ENCODE peak calls at places on chromosomes 2 and 18, in six cellular contexts. K, V, E, Q, W and D are unnamed samples.

GRCh38 chr2:216017365-216017764 is 4.0 kb upstream of the MREG start:
- DNase-seq in K (no peak), Q (no peak), E (no peak), W (peak), V (no peak), D (no peak)

GRCh38 chr18:61352611-61353010 is 19.4 kb downstream of the CDH20 start:
- DNase-seq in K (no peak), Q (no peak), V (no peak), E (no peak), W (no peak), D (no peak)

GRCh38 chr18:34223893-34224422 is 755 bp downstream of the NOL4 start:
- DNase-seq in Q (no peak), V (no peak), K (no peak), E (no peak), W (peak), D (no peak)

GRCh38 chr2:188984680-188985079 is 10.5 kb downstream of the COL3A1 start:
- DNase-seq in K (peak), W (no peak), E (no peak), Q (no peak), V (no peak), D (peak)

GRCh38 chr2:113981404-113982134 is 91.7 kb downstream of the ACTR3 start:
- DNase-seq in K (no peak), E (no peak), V (no peak), Q (no peak), W (no peak), D (no peak)

GRCh38 chr2:20223345-20224190 is 1.4 kb downstream of the SDC1 start:
- DNase-seq in K (no peak), Q (no peak), V (peak), W (no peak), E (no peak), D (peak)

GRCh38 chr2:130756721-130757195 is 1.4 kb downstream of the AMER3 start:
- DNase-seq in Q (no peak), V (no peak), W (peak), E (no peak), K (no peak), D (no peak)

GRCh38 chr2:100983201-100983600 is 18.9 kb upstream of the RPL31 start:
- DNase-seq in V (no peak), K (no peak), Q (no peak), W (no peak), E (no peak), D (no peak)

GRCh38 chr18:58768293-58768974 is 96.2 kb upstream of the ZNF532 start:
- DNase-seq in E (peak), K (no peak), W (peak), Q (peak), V (peak), D (peak)

GRCh38 chr2:101900375-101900774 is 91.4 kb upstream of the IL1R2 start:
- DNase-seq in Q (no peak), K (no peak), W (no peak), V (no peak), E (no peak), D (no peak)

GRCh38 chr2:229409751-229410181 is 138.7 kb upstream of the PID1 start:
- DNase-seq in W (no peak), K (no peak), Q (no peak), V (no peak), E (no peak), D (no peak)

GRCh38 chr2:25257931-25258771 is 83.6 kb downstream of the DNMT3A start:
- DNase-seq in Q (no peak), V (peak), E (no peak), K (no peak), W (peak), D (no peak)

GRCh38 chr2:37648316-37649011 is 23.0 kb downstream of the CDC42EP3 start:
- DNase-seq in V (no peak), W (no peak), Q (peak), E (no peak), K (no peak), D (no peak)

GRCh38 chr2:17754773-17755425 is 961 bp downstream of the GEN1 start:
- DNase-seq in V (no peak), W (no peak), Q (no peak), E (no peak), K (no peak), D (peak)

GRCh38 chr2:216936954-216937357 is 77.1 kb upstream of the TNP1 start:
- DNase-seq in E (no peak), V (no peak), W (no peak), Q (no peak), K (no peak), D (no peak)

GRCh38 chr2:63590621-63591408 is 2.1 kb downstream of the MDH1 start:
- DNase-seq in V (no peak), W (peak), Q (no peak), E (peak), K (no peak), D (peak)

GRCh38 chr18:906416-907170 is 1.9 kb downstream of the ADCYAP1 start:
- DNase-seq in Q (no peak), W (no peak), V (peak), E (no peak), K (no peak), D (no peak)

GRCh38 chr18:2853173-2853925 is 6.5 kb downstream of the EMILIN2 start:
- DNase-seq in W (no peak), V (no peak), Q (no peak), E (no peak), K (no peak), D (no peak)

GRCh38 chr2:197307236-197307932 is 3.2 kb downstream of the ANKRD44 start:
- DNase-seq in V (no peak), E (no peak), K (no peak), Q (no peak), W (peak), D (no peak)

GRCh38 chr2:168571061-168571460 is 115.0 kb downstream of the CERS6 start:
- DNase-seq in W (no peak), K (no peak), V (no peak), E (no peak), Q (no peak), D (no peak)

GRCh38 chr18:48263913-48264506 is 145.2 kb downstream of the ZBTB7C start:
- DNase-seq in W (no peak), V (no peak), Q (no peak), E (no peak), K (no peak), D (peak)

GRCh38 chr2:9780368-9781130 is 62.7 kb upstream of the TAF1B start:
- DNase-seq in Q (peak), E (no peak), W (no peak), V (no peak), K (no peak), D (no peak)

GRCh38 chr2:181563101-181563692 is 93.7 kb downstream of the CERKL start:
- DNase-seq in Q (no peak), W (no peak), V (no peak), K (no peak), E (no peak), D (no peak)